ENCODE peak calls at places on chromosomes 4 and X, in four cellular contexts. One of them, this sample, is unnamed.

GRCh38 chr4:10061650-10062415 is 40.5 kb upstream of the SLC2A9 start:
- DNase-seq in K562: no peak
- DNase-seq in HepG2: no peak
- DNase-seq in GM12878: no peak
- DNase-seq in this sample: no peak

GRCh38 chr4:119233750-119234149 is 21.2 kb downstream of the USP53 start:
- DNase-seq in K562: peak
- DNase-seq in GM12878: no peak
- DNase-seq in HepG2: no peak
- DNase-seq in this sample: no peak

GRCh38 chrX:49862093-49862492 is 17.2 kb upstream of the USP27X start:
- DNase-seq in K562: peak
- DNase-seq in GM12878: no peak
- DNase-seq in HepG2: peak
- DNase-seq in this sample: no peak

GRCh38 chr4:26885912-26886274 is 25.3 kb downstream of the STIM2 start:
- DNase-seq in HepG2: no peak
- DNase-seq in K562: no peak
- DNase-seq in GM12878: peak
- DNase-seq in this sample: no peak

GRCh38 chr4:99383381-99383780 is 30.8 kb upstream of the ADH1C start:
- DNase-seq in K562: no peak
- DNase-seq in HepG2: no peak
- DNase-seq in GM12878: no peak
- DNase-seq in this sample: no peak

GRCh38 chrX:11837437-11837836 is 79.4 kb downstream of the MSL3 start:
- DNase-seq in HepG2: no peak
- DNase-seq in K562: no peak
- DNase-seq in GM12878: no peak
- DNase-seq in this sample: no peak

GRCh38 chr4:169404959-169405358 is 134.2 kb upstream of the SH3RF1 start:
- DNase-seq in HepG2: no peak
- DNase-seq in GM12878: no peak
- DNase-seq in K562: no peak
- DNase-seq in this sample: no peak

GRCh38 chr4:83259586-83259985 is 25.0 kb downstream of the COQ2 start:
- DNase-seq in K562: no peak
- DNase-seq in HepG2: no peak
- DNase-seq in GM12878: no peak
- DNase-seq in this sample: no peak

GRCh38 chrX:30620980-30621716 is 32.1 kb upstream of the GK start:
- DNase-seq in HepG2: no peak
- DNase-seq in GM12878: no peak
- DNase-seq in K562: peak
- DNase-seq in this sample: no peak

GRCh38 chrX:31038585-31039326 is 33.1 kb downstream of the FTHL17 start:
- DNase-seq in GM12878: no peak
- DNase-seq in K562: peak
- DNase-seq in HepG2: peak
- DNase-seq in this sample: peak

GRCh38 chr4:116362603-116363002 is 722.8 kb downstream of the TRAM1L1 start:
- DNase-seq in GM12878: no peak
- DNase-seq in HepG2: no peak
- DNase-seq in K562: no peak
- DNase-seq in this sample: no peak

DNA sequence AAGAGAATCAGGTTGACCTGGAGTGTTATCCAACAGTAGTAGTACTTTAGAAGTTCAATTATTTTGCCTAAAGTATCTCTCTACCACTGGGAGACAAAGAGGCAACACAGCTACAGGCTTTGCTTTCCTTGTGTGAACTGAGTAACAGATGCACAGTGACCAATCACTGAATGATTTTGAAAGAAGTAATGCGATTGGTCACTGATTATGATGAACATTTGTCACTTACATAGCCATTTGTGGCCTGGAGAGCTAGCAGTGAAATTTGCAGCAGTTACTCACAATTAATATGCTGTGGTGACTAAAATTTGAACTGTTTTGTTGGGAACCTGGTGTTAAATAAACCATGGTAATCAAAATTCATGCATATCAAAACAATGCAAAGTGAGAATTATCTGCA is 508.7 kb upstream of the DIPK2B start:
- DNase-seq in HepG2: no peak
- DNase-seq in K562: no peak
- DNase-seq in GM12878: no peak
- DNase-seq in this sample: no peak
- TF ChIP-seq FOXK2 in HepG2: no peak
- TF ChIP-seq FOXK2 in K562: no peak
- TF ChIP-seq FOXK2 in GM12878: no peak
- TF ChIP-seq FOXK2 in this sample: no peak

DNA sequence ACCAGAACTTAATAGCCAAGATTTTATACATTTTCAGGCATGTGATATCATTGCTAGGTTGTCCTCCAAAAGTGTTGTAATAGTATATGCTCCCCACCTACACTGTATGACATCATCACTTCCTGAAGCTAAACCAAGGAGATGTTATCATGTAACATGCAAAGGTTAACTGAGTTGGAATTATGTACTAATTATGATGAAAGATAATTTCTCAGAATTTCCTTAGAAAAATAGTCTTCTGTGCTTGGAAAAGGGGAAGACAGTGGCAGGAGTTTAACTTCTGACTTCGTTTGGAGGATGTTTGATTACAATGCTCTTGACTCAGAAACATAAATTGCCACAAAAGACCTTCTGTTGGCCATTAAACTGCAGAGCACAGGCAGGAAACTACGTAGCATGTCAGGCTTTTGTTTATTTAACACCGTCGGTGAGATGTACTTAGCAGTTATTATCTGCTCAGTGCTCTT is 83.6 kb upstream of the GUCY1A1 start:
- DNase-seq in K562: no peak
- DNase-seq in GM12878: no peak
- DNase-seq in HepG2: no peak
- DNase-seq in this sample: peak
- TF ChIP-seq FOXK2 in K562: no peak
- TF ChIP-seq FOXK2 in GM12878: no peak
- TF ChIP-seq FOXK2 in HepG2: no peak
- TF ChIP-seq FOXK2 in this sample: no peak

DNA sequence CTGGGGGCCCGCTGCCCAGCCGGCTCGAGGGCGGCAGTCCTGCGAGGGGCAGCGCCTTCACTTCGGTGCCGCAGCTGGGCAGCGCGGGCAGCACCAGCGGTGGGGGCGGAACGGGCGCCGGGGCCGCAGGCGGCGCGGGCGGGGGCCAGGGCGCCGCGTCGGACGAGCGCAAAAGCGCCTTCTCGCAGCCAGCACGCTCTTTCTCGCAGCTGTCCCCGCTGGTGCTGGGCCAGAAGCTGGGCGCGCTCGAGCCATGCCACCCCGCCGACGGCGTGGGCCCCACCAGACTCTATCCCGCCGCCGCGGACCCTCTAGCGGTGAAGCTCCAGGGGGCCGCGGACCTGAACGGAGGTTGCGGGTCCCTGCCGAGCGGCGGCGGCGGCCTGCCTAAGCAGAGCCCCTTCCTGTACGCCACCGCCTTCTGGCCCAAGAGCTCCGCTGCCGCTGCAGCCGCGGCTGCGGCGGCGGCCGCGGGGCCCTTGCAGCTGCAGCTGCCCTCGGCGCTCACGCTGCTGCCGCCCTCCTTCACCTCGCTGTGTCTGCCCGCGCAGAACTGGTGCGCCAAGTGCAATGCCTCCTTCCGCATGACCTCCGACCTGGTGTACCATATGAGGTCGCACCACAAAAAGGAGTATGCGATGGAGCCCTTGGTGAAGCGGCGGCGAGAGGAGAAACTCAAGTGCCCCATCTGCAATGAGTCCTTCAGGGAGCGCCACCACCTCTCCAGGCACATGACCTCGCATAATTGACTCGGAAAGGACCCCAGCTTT is 5.7 kb downstream of the PRDM8 start:
- DNase-seq in GM12878: no peak
- DNase-seq in HepG2: no peak
- DNase-seq in K562: no peak
- DNase-seq in this sample: no peak
- TF ChIP-seq FOXK2 in GM12878: no peak
- TF ChIP-seq FOXK2 in HepG2: no peak
- TF ChIP-seq FOXK2 in K562: no peak
- TF ChIP-seq FOXK2 in this sample: no peak

DNA sequence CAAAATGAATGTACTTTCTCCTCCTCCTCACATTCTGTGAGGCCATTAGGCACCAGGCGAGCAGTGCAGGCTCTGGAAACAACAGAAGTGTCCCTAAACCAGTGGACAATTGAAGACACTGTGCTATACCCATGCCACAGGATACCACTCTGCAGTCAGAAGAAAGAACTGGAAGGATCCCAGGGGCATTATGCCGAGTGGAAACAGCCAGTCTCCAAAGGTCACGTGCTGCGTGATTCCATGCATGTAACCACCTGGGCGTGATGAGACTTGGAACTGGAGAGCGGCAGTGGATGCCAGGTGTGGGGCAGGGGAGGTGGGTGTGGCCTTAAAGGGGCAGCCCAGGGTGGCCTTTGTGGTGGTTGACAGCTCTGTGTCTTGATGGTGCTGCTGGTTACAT is 139.4 kb downstream of the EVC2 start:
- DNase-seq in HepG2: no peak
- DNase-seq in K562: no peak
- DNase-seq in GM12878: no peak
- DNase-seq in this sample: no peak
- TF ChIP-seq FOXK2 in HepG2: no peak
- TF ChIP-seq FOXK2 in K562: no peak
- TF ChIP-seq FOXK2 in GM12878: no peak
- TF ChIP-seq FOXK2 in this sample: no peak

GRCh38 chr4:110622841-110623709 is at the start of gene PITX2:
- DNase-seq in GM12878: no peak
- DNase-seq in K562: peak
- DNase-seq in HepG2: no peak
- DNase-seq in this sample: peak
- TF ChIP-seq FOXK2 in GM12878: no peak
- TF ChIP-seq FOXK2 in K562: no peak
- TF ChIP-seq FOXK2 in HepG2: no peak
- TF ChIP-seq FOXK2 in this sample: no peak

DNA sequence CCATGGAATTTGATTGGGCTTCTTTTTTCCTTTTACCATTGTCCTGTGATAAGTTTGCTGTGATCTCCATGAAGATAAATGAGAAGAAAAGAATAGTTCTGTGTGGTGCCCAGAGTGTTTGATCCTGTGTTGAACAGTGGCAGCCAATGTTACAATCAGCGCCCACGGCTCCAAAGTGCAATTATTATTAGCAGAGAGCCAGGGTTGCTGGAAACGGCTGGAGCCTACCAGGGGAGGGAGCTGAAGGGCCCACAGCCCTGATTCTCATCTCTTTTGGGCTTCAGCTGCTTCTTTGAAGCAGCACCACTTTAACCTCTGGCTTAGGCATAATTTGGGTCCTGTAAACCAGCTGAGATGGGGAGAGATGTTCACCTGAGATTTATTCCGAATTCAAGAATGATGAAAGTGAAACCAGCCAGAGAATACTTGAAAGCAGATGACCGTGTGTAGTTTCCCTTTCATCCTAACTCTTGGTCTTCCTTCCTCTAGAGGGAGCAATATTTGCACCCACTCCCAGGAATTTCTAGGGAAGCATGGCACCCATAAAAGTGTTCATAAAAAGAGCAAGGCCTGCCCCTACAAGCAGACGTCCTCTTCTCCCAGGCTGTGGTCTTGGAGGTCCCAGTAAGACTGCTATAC is 298.3 kb downstream of the EVC2 start:
- DNase-seq in GM12878: no peak
- DNase-seq in HepG2: peak
- DNase-seq in K562: no peak
- DNase-seq in this sample: no peak
- TF ChIP-seq FOXK2 in GM12878: no peak
- TF ChIP-seq FOXK2 in HepG2: no peak
- TF ChIP-seq FOXK2 in K562: no peak
- TF ChIP-seq FOXK2 in this sample: no peak

GRCh38 chr4:78656968-78657445 is 105.4 kb downstream of the ANXA3 start:
- DNase-seq in HepG2: no peak
- DNase-seq in GM12878: no peak
- DNase-seq in K562: peak
- DNase-seq in this sample: no peak
- TF ChIP-seq FOXK2 in HepG2: no peak
- TF ChIP-seq FOXK2 in GM12878: no peak
- TF ChIP-seq FOXK2 in K562: peak
- TF ChIP-seq FOXK2 in this sample: no peak